ENCODE peak calls at places on chromosomes 5 and 9, in ten cellular contexts. T is BE2C; W is tibial artery; N is psoas muscle; K is naive thymus-derived CD4-positive, alpha-beta T cell; H is aorta; A is HAP-1; L is endodermal cell; E is SJSA1; U is fibroblast of lung. O is an unnamed sample. For H3K4me1, the result is how much of the 10 kb centered on the place peaks cover.

GRCh38 chr9:126844085-126844484 is 16.4 kb upstream of the ZBTB34 start:
- DNase-seq in K (no peak), T (no peak), N (no peak), E (peak), H (no peak), U (peak), A (no peak), W (no peak), L (no peak), O (no peak)

GRCh38 chr9:134585746-134586706 is 55.6 kb upstream of the COL5A1 start:
- DNase-seq in T (peak), A (no peak), H (no peak), U (peak), W (no peak), N (no peak), K (no peak), E (peak), L (peak), O (peak)

GRCh38 chr5:38069360-38069759 is 189.0 kb upstream of the EGFLAM start:
- DNase-seq in K (no peak), H (no peak), L (no peak), N (no peak), E (no peak), A (no peak), T (peak), W (no peak), U (peak), O (no peak)

GRCh38 chr9:96139592-96140251 is 162.3 kb downstream of the HSD17B3 start:
- DNase-seq in W (peak), H (peak), K (no peak), T (peak), A (no peak), L (no peak), U (peak), E (peak), N (peak), O (no peak)

GRCh38 chr5:167908596-167908995 is 382.8 kb upstream of the WWC1 start:
- DNase-seq in U (no peak), E (no peak), K (no peak), L (no peak), W (peak), T (no peak), N (no peak), A (no peak), H (no peak), O (no peak)

GRCh38 chr5:134446938-134447337 is 35.3 kb upstream of the CDKN2AIPNL start:
- DNase-seq in A (no peak), H (no peak), K (no peak), U (no peak), T (no peak), W (no peak), E (no peak), L (peak), N (no peak), O (no peak)

GRCh38 chr5:20229286-20230005 is 241.4 kb upstream of the CDH18 start:
- DNase-seq in U (no peak), E (no peak), T (no peak), K (no peak), W (no peak), A (no peak), N (no peak), H (no peak), L (no peak), O (no peak)

GRCh38 chr5:10489810-10490426 is 48.2 kb downstream of the ROPN1L start:
- DNase-seq in N (no peak), H (no peak), U (no peak), K (no peak), A (no peak), W (no peak), E (no peak), T (no peak), L (no peak), O (no peak)

GRCh38 chr9:34983209-34983608 is 6.3 kb upstream of the DNAJB5 start:
- DNase-seq in N (no peak), E (no peak), K (peak), H (no peak), U (no peak), W (no peak), A (no peak), L (no peak), T (no peak), O (no peak)

GRCh38 chr5:95027151-95027721 is 257.7 kb downstream of the MCTP1 start:
- DNase-seq in T (no peak), L (no peak), W (no peak), H (no peak), E (no peak), N (no peak), A (no peak), U (no peak), K (no peak), O (no peak)

GRCh38 chr9:98523231-98523901 is 185.4 kb downstream of the GABBR2 start:
- DNase-seq in N (no peak), A (no peak), E (no peak), H (no peak), T (no peak), U (peak), K (no peak), L (peak), W (no peak), O (peak)

GRCh38 chr5:179294891-179295777 is 50.1 kb downstream of the ADAMTS2 start:
- DNase-seq in T (peak), A (no peak), L (no peak), W (peak), U (peak), N (peak), K (no peak), E (no peak), H (peak), O (no peak)

GRCh38 chr9:101458955-101459631 is 23.5 kb upstream of the ALDOB start:
- DNase-seq in U (peak), H (no peak), K (peak), W (no peak), E (no peak), A (peak), T (peak), L (peak), N (no peak), O (peak)

GRCh38 chr5:673140-673836 is 19.9 kb downstream of the TPPP start:
- DNase-seq in N (no peak), A (no peak), K (no peak), L (no peak), H (peak), T (peak), U (no peak), W (no peak), E (no peak), O (no peak)

GRCh38 chr5:172875372-172876279 is 41.6 kb downstream of the ERGIC1 start:
- DNase-seq in L (no peak), K (no peak), N (no peak), E (no peak), U (peak), H (no peak), W (no peak), T (no peak), A (no peak), O (peak)

GRCh38 chr9:98226516-98226915 is 28.9 kb downstream of the TBC1D2 start:
- DNase-seq in T (no peak), W (no peak), L (no peak), N (no peak), E (no peak), U (no peak), H (no peak), A (no peak), K (no peak), O (peak)

GRCh38 chr9:136004219-136004618 is 43.0 kb upstream of the UBAC1 start:
- DNase-seq in E (no peak), L (no peak), K (no peak), H (no peak), T (no peak), N (no peak), W (no peak), U (no peak), A (no peak), O (no peak)
- H3K4me1 ChIP-seq in E (under half), L (under half), K (under half), H (under half), T (under half), N (under half), W (under half), U (under half), A (under half), O (under half)

DNA sequence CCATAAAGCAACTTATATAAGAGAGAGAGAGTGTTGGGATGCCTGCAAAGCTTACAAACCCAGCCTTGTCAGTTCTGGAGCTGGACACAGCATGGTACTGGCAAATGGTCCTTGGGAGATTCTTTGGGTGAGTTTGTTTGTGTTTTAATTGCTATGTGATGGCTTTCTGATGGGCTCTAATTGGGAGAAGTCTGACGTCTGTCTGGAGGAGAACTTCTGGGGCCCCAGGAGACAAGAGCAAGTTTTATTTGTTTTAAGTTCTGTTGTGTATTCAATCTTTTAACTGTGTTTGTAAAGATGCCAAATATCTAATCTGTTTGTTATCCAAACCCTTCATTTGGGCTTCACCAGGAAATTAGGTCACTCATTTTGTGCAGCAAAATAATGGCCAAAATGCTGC is 50.3 kb upstream of the AFAP1L1 start:
- DNase-seq in H (no peak), L (no peak), U (peak), K (no peak), A (no peak), T (no peak), E (no peak), W (no peak), N (no peak), O (no peak)
- H3K4me1 ChIP-seq in H (under half), L (under half), U (under half), K (under half), A (under half), T (under half), E (under half), W (under half), N (under half), O (under half)

DNA sequence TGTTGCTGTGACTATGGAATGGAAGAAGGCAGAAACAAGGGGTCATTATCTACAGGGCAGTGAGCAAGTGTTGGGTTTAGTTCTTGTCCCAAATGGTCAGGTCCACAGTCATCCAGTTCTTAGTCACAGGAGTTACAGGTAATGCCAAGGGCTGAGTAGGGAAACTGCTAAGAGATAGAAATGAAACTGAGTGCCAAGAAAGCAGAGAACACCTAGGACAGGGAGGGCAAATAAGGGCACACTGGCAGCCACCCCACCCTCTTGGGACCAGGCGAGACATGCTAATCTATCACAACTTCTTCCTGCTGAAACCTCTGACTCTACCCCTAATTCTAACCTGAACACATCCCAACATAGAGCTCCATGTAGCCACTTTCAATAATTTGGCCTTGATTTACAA is 103.2 kb downstream of the KLF4 start:
- DNase-seq in N (no peak), A (no peak), H (no peak), T (no peak), L (no peak), K (no peak), E (no peak), W (no peak), U (no peak), O (no peak)
- H3K4me1 ChIP-seq in N (under half), A (under half), H (under half), T (under half), L (under half), K (under half), E (under half), W (under half), U (under half), O (under half)

GRCh38 chr5:128962211-128962610 is 3.1 kb upstream of the SLC27A6 start:
- DNase-seq in N (no peak), W (no peak), L (peak), U (no peak), A (no peak), K (no peak), E (no peak), T (no peak), H (no peak), O (no peak)

GRCh38 chr5:128966375-128966774 is 1.1 kb downstream of the SLC27A6 start:
- DNase-seq in L (peak), N (no peak), H (no peak), E (no peak), K (no peak), W (no peak), U (no peak), T (no peak), A (no peak), O (no peak)

GRCh38 chr5:128965638-128966302 is 482 bp downstream of the SLC27A6 start:
- DNase-seq in A (no peak), K (no peak), H (no peak), T (no peak), L (peak), W (no peak), N (no peak), U (no peak), E (no peak), O (no peak)

GRCh38 chr5:128966846-128967245 is 1.6 kb downstream of the SLC27A6 start:
- DNase-seq in L (no peak), E (no peak), U (no peak), K (no peak), A (no peak), T (no peak), H (no peak), W (no peak), N (no peak), O (no peak)

GRCh38 chr5:128965011-128965637 is at the start of gene SLC27A6:
- DNase-seq in W (no peak), A (peak), T (peak), E (peak), U (peak), H (no peak), N (no peak), L (peak), K (no peak), O (no peak)
- H3K4me1 ChIP-seq in W (under half), A (under half), T (under half), E (under half), U (under half), H (under half), N (under half), L (under half), K (under half), O (under half)

DNA sequence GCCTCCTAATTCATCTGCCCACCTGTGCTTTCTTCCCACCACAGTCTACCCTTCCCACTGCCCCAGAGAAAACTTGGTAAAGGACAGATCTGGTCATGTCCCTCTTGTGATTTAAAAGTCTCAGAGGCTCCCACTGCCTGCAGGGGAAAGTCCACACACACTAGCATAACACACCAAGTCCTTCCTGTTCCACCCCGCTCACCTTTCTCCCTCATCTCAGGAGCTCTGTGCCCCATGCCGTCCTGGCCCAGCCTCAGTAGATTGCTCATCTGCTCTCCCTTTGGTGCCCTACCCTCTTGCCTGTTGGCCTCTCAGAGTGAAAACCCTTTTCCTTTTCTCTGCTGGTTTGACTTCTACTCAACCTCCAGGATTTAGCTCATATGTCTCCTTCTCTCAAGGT is 111.4 kb upstream of the MAP3K1 start:
- DNase-seq in T (no peak), N (no peak), W (no peak), U (no peak), L (no peak), K (no peak), E (no peak), A (no peak), H (no peak), O (no peak)
- H3K4me1 ChIP-seq in T (under half), N (under half), W (under half), U (under half), L (under half), K (under half), E (under half), A (under half), H (under half), O (under half)

GRCh38 chr9:37968228-37968672 is 64.3 kb upstream of the SLC25A51 start:
- DNase-seq in L (no peak), K (no peak), H (peak), T (no peak), E (no peak), A (no peak), W (no peak), U (peak), N (peak), O (no peak)
- H3K4me1 ChIP-seq in L (under half), K (under half), H (under half), T (under half), E (under half), A (under half), W (under half), U (under half), N (under half), O (half or more)

GRCh38 chr5:96610747-96611146 is 51.4 kb upstream of the CAST start:
- DNase-seq in E (no peak), W (no peak), L (no peak), A (peak), T (no peak), U (no peak), N (no peak), H (no peak), K (no peak), O (no peak)
- H3K4me1 ChIP-seq in E (under half), W (under half), L (under half), A (under half), T (under half), U (under half), N (under half), H (under half), K (under half), O (under half)

DNA sequence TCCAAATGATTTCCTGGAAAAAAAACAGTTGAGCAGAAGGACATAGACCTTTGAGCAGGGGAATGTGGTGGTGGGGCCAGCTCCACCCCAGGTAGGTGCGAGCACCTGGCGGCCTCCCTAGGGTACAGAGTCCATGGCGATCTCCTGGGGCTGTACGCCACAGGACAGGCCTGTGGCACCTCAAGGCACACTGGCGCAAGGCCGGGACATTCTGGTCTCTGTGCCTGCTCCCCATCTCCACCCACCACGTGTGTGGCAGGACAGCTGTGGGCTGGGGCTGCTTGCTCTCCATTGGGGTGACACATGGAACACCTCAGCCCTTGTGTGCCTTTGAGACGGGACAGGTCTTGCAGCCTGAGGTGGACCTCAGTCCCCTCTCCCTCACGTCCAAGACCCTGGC is 25.2 kb downstream of the WNK2 start:
- DNase-seq in W (no peak), L (no peak), U (no peak), T (no peak), H (no peak), N (no peak), E (no peak), A (no peak), K (no peak), O (no peak)
- H3K4me1 ChIP-seq in W (under half), L (under half), U (under half), T (under half), H (under half), N (under half), E (under half), A (under half), K (under half), O (under half)